ENCODE peak calls at places on chromosomes 1 and 21, in four cellular contexts. W is IMR-90, Q is upper lobe of right lung, H is heart right ventricle. Z is an unnamed sample.

GRCh38 chr1:11434506-11434905 is 44.4 kb upstream of the DISP3 start:
- DNase-seq in H (no peak), Q (no peak), W (no peak), Z (no peak)

GRCh38 chr1:86703696-86704455 is 500 bp upstream of the SH3GLB1 start:
- DNase-seq in H (no peak), W (no peak), Q (no peak), Z (peak; percentile 50)

GRCh38 chr1:156244126-156244525 is 2.1 kb downstream of the BGLAP start:
- DNase-seq in Q (no peak), W (no peak), H (no peak), Z (no peak)

GRCh38 chr1:31759266-31760023 is 4.7 kb downstream of the ADGRB2 start:
- DNase-seq in H (no peak), Q (no peak), W (peak; percentile 32), Z (no peak)

GRCh38 chr1:25879675-25880074 is 4.2 kb upstream of the PAQR7 start:
- DNase-seq in W (no peak), H (no peak), Q (peak; percentile 25), Z (no peak)

GRCh38 chr21:16678479-16678878 is 834.4 kb upstream of the CXADR start:
- DNase-seq in Q (no peak), W (no peak), H (no peak), Z (no peak)

GRCh38 chr1:93143136-93143535 is 37.1 kb downstream of the TMED5 start:
- DNase-seq in Q (no peak), H (no peak), W (no peak), Z (no peak)

GRCh38 chr1:4054957-4055676 is 155.0 kb upstream of the C1orf174 start:
- DNase-seq in W (no peak), Q (no peak), H (no peak), Z (peak; percentile 48)

GRCh38 chr1:200442537-200443169 is 32.8 kb upstream of the ZNF281 start:
- DNase-seq in W (no peak), H (no peak), Q (no peak), Z (no peak)

GRCh38 chr1:63004868-63005267 is 220.9 kb downstream of the ATG4C start:
- DNase-seq in Q (no peak), W (no peak), H (no peak), Z (no peak)

GRCh38 chr1:1285102-1285571 is 4.9 kb downstream of the SCNN1D start:
- DNase-seq in H (no peak), Q (no peak), W (no peak), Z (no peak)

GRCh38 chr1:1285618-1286311 is 5.5 kb downstream of the SCNN1D start:
- DNase-seq in Q (no peak), W (no peak), H (no peak), Z (peak; percentile 69)

GRCh38 chr1:1284370-1285101 is 4.3 kb downstream of the SCNN1D start:
- DNase-seq in W (no peak), H (no peak), Q (no peak), Z (peak; percentile 22)

GRCh38 chr1:1282998-1283397 is 2.8 kb downstream of the SCNN1D start:
- DNase-seq in H (no peak), Q (no peak), W (peak; percentile 55), Z (no peak)

GRCh38 chr1:1283821-1284220 is 3.6 kb downstream of the SCNN1D start:
- DNase-seq in H (no peak), W (no peak), Q (no peak), Z (peak; percentile 30)
- H3K27ac ChIP-seq in H (no peak overlapping the region), W (no peak overlapping the region), Q (no peak overlapping the region), Z (no peak overlapping the region)

GRCh38 chr1:15033264-15033663 is 120.3 kb upstream of the TMEM51 start:
- DNase-seq in H (no peak), Q (no peak), W (peak; percentile 87), Z (no peak)
- TF ChIP-seq CTCF in H (no peak), Q (no peak), W (peak; percentile 58), Z (no peak)

GRCh38 chr1:235746245-235746644 is 96.7 kb upstream of the GNG4 start:
- DNase-seq in W (no peak), Q (no peak), H (no peak), Z (no peak)

GRCh38 chr1:235748747-235749146 is 99.2 kb upstream of the GNG4 start:
- DNase-seq in W (no peak), Q (no peak), H (no peak), Z (no peak)

GRCh38 chr1:235745448-235746136 is 96.0 kb upstream of the GNG4 start:
- DNase-seq in Q (no peak), H (no peak), W (peak; percentile 83), Z (no peak)

GRCh38 chr1:235749755-235750300 is 100.2 kb upstream of the GNG4 start:
- DNase-seq in W (no peak), Q (no peak), H (no peak), Z (no peak)
- H3K4me3 ChIP-seq in W (no peak overlapping the region), Q (no peak overlapping the region), H (no peak overlapping the region), Z (no peak overlapping the region)

DNA sequence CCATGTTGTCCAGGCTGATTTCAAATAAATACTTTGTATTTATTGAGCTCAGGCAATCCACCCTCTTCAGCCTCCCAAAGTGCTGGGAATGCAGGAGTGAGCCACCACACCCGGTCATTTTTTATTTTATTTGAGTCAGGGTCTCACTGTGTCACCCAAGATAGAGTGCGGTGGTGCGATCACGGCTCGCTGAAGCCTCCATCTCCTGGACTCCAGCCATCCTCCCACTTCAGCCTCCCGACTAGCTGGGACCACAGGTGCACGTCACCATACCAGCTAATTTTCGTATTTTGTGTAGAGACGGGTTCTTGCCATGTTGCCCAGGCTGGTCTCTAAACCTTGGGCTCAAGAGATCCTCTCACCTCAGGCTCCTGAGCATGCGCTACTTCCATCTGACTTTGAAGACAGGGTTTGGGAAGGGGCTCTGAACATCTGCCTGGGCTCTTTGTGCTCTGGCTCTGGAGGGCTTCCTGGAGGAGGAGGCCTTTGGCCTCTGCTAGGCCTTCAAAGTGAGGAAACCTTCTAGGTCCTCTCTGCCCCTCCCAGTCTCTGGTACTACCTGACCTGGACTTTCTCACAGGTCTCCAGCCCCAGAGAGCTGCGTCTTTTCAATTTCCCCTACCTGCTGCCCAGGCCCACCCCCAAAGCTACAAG is 5.8 kb downstream of the HSPB7 start:
- DNase-seq in W (no peak), Q (no peak), H (no peak), Z (peak; percentile 23)
- H3K27ac ChIP-seq in W (no peak overlapping the region), Q (no peak overlapping the region), H (peak overlapping the region; percentile 90), Z (peak overlapping the region; percentile 78)

DNA sequence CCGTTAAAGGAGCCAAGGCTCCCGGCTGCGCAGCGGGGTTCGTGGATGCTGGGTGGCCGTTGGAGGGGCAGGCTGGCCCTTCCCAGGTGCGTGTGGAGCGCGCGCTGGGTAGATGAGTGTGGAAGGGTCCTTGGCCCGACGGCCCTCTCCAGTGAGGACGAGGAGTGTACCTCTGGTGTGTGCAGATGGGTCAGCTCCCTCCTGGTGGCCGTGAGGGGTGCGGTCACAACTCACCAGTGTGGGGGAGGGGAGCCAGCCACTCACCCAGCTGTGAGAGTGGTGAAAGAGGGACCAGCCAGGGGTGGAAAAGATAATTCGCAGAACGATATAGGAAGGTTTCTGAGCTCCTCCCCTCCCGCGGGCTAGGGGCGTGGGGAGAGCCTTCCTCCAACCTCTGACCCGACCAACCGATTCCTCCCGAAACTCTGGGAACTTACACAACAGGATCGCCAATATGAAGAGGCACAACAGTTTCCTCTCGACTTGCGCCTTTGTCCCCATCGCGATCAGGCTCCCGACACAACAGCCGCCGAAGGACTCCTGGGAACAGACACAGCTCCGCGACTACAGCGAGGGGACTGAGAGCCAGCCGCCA is at the start of gene F11R:
- DNase-seq in W (no peak), H (peak; percentile 55), Q (peak; percentile 87), Z (peak; percentile 55)
- TF ChIP-seq CTCF in W (peak; percentile 3), H (no peak), Q (peak; percentile 32), Z (no peak)

GRCh38 chr1:1000357-1001056 is 610 bp upstream of the HES4 start:
- DNase-seq in W (peak; percentile 89), Q (peak; percentile 90), H (peak; percentile 85), Z (peak; percentile 90)
- H3K4me3 ChIP-seq in W (peak overlapping the region; percentile 59), Q (peak overlapping the region; percentile 59), H (peak overlapping the region; percentile 52), Z (peak overlapping the region; percentile 57)

DNA sequence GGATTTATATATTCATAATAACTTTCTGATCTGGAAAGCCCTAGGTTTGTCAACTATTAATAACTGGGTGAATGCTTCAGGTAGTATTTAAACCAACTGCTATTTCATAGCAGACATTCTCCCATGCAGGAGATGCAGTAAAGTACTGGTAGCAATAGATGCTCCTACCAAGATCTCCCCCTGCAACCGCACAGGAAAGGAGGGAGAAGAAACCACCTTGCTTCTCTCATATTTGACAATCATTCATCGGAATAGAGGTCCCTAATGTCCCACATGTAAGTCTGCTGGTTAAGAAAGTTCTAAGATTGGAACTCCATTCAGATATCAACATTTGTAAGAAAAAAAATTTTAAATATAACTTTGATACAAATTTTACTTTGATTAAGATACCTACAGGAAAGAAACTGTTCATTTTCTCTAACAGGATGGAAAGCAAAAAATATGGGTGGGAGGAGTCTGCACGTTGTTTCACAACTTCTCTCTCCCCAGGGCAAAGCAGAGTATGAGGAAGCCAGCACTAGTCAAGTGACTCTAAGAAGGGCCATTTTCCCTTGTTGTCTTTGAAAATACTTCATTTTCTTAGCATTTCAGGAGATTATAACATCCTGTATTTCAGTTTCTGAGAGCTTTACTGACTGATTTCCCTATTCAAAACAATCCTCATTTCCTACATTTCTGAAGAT is at the start of gene PYHIN1:
- DNase-seq in H (no peak), Q (no peak), W (no peak), Z (no peak)
- H3K27ac ChIP-seq in H (no peak within 1 kb of the TSS), Q (peak within 1 kb of the TSS; percentile 15), W (no peak within 1 kb of the TSS), Z (no peak within 1 kb of the TSS)

DNA sequence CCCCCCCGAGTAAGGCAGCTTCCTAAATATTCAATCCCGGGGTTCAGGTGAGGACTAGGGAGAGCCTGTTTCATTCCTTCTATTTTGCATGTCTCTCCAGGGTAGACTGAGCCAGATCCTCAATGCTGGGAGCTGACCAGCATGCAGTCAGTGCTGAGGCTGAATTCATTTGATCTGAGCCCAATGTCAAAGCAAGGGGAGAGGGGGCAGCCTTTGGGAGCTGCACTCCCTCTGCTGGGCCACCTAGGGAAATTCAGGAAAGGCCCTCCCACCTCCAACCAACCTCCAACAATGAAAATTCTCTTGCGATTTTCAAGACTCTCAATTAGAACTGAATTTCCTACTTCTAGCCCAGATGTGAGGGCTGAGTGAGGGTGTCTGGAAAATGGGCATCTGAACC is 371.2 kb downstream of the NPHP4 start:
- DNase-seq in Q (no peak), W (no peak), H (no peak), Z (no peak)
- TF ChIP-seq CTCF in Q (peak; percentile 33), W (no peak), H (peak; percentile 28), Z (peak; percentile 32)

Z was measured in pancreas.